ENCODE peak calls at places on chromosomes 12 and 14, in nine cellular contexts. J is fibroblast of the aortic adventitia, Z is brain microvascular endothelial cell, P is lower lobe of right lung, U is left ventricle myocardium inferior, X is GM10248, V is cardiac muscle cell, C is thyroid gland, B is LNCaP clone FGC. E is an unnamed sample.

GRCh38 chr14:85604021-85604420 is 74.1 kb downstream of the FLRT2 start:
- DNase-seq in V (no peak), X (no peak), U (no peak), B (no peak), J (no peak), Z (no peak), P (no peak), C (no peak), E (no peak)

GRCh38 chr12:99984271-99985128 is at the start of gene ANKS1B:
- DNase-seq in J (peak; percentile 21), C (peak; percentile 88), Z (no peak), V (peak; percentile 55), U (peak; percentile 34), B (peak; percentile 31), P (peak; percentile 72), X (peak; percentile 65), E (peak; percentile 51)

GRCh38 chr14:76352639-76353281 is 23.2 kb upstream of the ESRRB start:
- DNase-seq in J (peak; percentile 44), Z (peak; percentile 22), V (peak; percentile 60), B (no peak), U (peak; percentile 59), P (peak; percentile 63), X (peak; percentile 82), C (peak; percentile 42), E (peak; percentile 92)

GRCh38 chr14:74913986-74914573 is 9.0 kb downstream of the RPS6KL1 start:
- DNase-seq in V (peak; percentile 85), B (peak; percentile 8), U (peak; percentile 74), P (no peak), X (peak; percentile 64), Z (peak; percentile 62), C (peak; percentile 79), J (peak; percentile 87), E (peak; percentile 43)

GRCh38 chr12:57231276-57232021 is 1.9 kb downstream of the SHMT2 start:
- DNase-seq in J (no peak), Z (no peak), P (peak; percentile 32), C (no peak), V (no peak), B (no peak), U (peak; percentile 5), X (no peak), E (no peak)

GRCh38 chr14:45253754-45254300 is 825 bp upstream of the MIS18BP1 start:
- DNase-seq in J (no peak), X (no peak), P (peak; percentile 65), U (peak; percentile 32), V (no peak), Z (peak; percentile 18), C (peak; percentile 29), B (no peak), E (no peak)

GRCh38 chr12:91801048-91801447 is 344.6 kb downstream of the BTG1 start:
- DNase-seq in V (no peak), X (no peak), J (no peak), C (no peak), B (no peak), U (no peak), P (no peak), Z (no peak), E (no peak)

GRCh38 chr12:99281277-99281676 is 366.3 kb upstream of the GARIN6 start:
- DNase-seq in X (no peak), Z (no peak), C (no peak), P (no peak), V (no peak), J (no peak), B (no peak), U (no peak), E (no peak)

GRCh38 chr12:102527256-102527720 is 46.9 kb upstream of the IGF1 start:
- DNase-seq in U (no peak), V (peak; percentile 63), X (no peak), B (no peak), P (no peak), C (no peak), J (peak; percentile 50), Z (no peak), E (no peak)

GRCh38 chr14:51652168-51653095 is 722 bp downstream of the FRMD6 start:
- DNase-seq in Z (no peak), X (peak; percentile 53), P (peak; percentile 58), C (peak; percentile 60), V (no peak), B (no peak), U (peak; percentile 36), J (peak; percentile 33), E (no peak)

GRCh38 chr12:45388545-45388944 is 172.7 kb downstream of the ANO6 start:
- DNase-seq in U (no peak), J (peak; percentile 77), X (no peak), Z (peak; percentile 39), B (no peak), P (no peak), C (peak; percentile 9), V (peak; percentile 75), E (peak; percentile 8)

GRCh38 chr12:1083888-1084262 is 92.9 kb downstream of the ERC1 start:
- DNase-seq in C (no peak), B (peak; percentile 89), P (no peak), J (peak; percentile 92), U (no peak), X (no peak), V (peak; percentile 75), Z (peak; percentile 66), E (no peak)

GRCh38 chr12:95763809-95764253 is 26.7 kb downstream of the NTN4 start:
- DNase-seq in J (peak; percentile 83), C (no peak), U (no peak), V (peak; percentile 64), P (no peak), B (no peak), X (no peak), Z (peak; percentile 94), E (no peak)

GRCh38 chr14:90850487-90850886 is 34.3 kb upstream of the TTC7B start:
- DNase-seq in P (no peak), Z (no peak), U (no peak), B (no peak), V (peak; percentile 60), J (no peak), X (no peak), C (no peak), E (no peak)

GRCh38 chr12:62834971-62835547 is 99.9 kb downstream of the PPM1H start:
- DNase-seq in B (no peak), X (no peak), V (peak; percentile 25), J (peak; percentile 39), Z (peak; percentile 51), C (no peak), P (no peak), U (no peak), E (no peak)

GRCh38 chr14:68949236-68949965 is 29.7 kb downstream of the ACTN1 start:
- DNase-seq in X (no peak), J (peak; percentile 48), V (no peak), U (no peak), C (no peak), Z (no peak), P (no peak), B (no peak), E (no peak)

GRCh38 chr14:99597911-99598600 is 6.0 kb downstream of the CCDC85C start:
- DNase-seq in P (no peak), J (no peak), B (no peak), C (no peak), X (no peak), U (no peak), V (no peak), Z (no peak), E (no peak)

GRCh38 chr12:132740313-132740646 is 21.4 kb downstream of the ANKLE2 start:
- DNase-seq in Z (no peak), X (no peak), C (no peak), B (no peak), J (no peak), P (no peak), V (no peak), U (no peak), E (no peak)

GRCh38 chr12:109741970-109742372 is 28.3 kb downstream of the FAM222A start:
- DNase-seq in P (peak; percentile 15), C (no peak), J (no peak), V (no peak), B (no peak), Z (no peak), U (no peak), X (no peak), E (no peak)

GRCh38 chr14:74531467-74531866 is 37.9 kb downstream of the ISCA2 start:
- DNase-seq in J (peak; percentile 72), C (peak; percentile 45), Z (peak; percentile 15), B (no peak), U (peak; percentile 33), X (no peak), V (peak; percentile 74), P (no peak), E (no peak)

GRCh38 chr12:5073838-5074237 is 30.2 kb downstream of the KCNA5 start:
- DNase-seq in V (peak; percentile 30), P (no peak), J (peak; percentile 18), Z (no peak), X (no peak), U (no peak), C (no peak), B (no peak), E (no peak)

DNA sequence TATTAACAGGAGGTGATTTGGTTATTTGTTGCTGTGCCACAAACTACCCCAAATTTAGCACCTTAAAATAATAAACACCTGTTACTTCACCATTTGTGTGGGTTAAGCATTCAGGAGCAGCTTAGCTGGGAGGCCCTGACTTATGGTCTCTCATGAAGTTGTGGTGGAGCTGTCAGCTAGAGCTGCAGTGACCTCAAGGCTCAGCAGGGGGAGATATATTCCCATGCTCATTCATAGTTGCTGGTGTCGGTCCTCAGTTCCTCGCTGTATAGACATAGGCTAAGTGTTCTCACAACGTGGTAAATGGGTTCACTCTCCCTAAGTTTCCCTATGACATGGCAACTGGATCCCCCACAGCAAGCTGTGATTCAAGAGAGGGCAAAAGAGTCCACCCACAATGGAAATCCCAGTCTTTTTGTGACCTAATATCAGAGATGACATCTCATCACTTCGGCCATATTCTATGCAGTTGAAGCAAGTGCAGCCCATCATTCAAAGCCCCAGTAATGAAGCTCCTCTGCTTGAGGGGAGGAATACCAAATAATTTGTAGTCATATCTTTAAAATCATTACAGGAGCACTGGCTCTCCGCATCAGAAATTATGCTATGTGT is 41.1 kb downstream of the PRB3 start:
- DNase-seq in V (peak; percentile 29), Z (peak; percentile 70), X (peak; percentile 24), U (no peak), P (no peak), B (peak; percentile 32), C (peak; percentile 17), J (peak; percentile 59), E (peak; percentile 53)
- TF ChIP-seq CTCF in V (peak; percentile 49), Z (peak; percentile 90), X (peak; percentile 72), U (peak; percentile 48), P (peak; percentile 46), B (peak; percentile 93), C (peak; percentile 33), J (peak; percentile 77), E (peak; percentile 92)

GRCh38 chr12:52380271-52380694 is 5.2 kb downstream of the KRT84 start:
- DNase-seq in Z (peak; percentile 25), P (peak; percentile 46), J (peak; percentile 9), U (no peak), X (no peak), B (no peak), V (peak; percentile 52), C (peak; percentile 62), E (peak; percentile 27)
- TF ChIP-seq CTCF in Z (peak; percentile 81), P (peak; percentile 51), J (peak; percentile 55), U (peak; percentile 64), X (peak; percentile 21), B (peak; percentile 71), V (peak; percentile 75), C (peak; percentile 54), E (peak; percentile 51)

GRCh38 chr12:42587564-42588307 is 1.8 kb downstream of the PRICKLE1 start:
- DNase-seq in X (no peak), B (no peak), C (no peak), U (no peak), P (no peak), J (peak; percentile 47), V (peak; percentile 36), Z (no peak), E (no peak)
- TF ChIP-seq CTCF in X (no peak), B (no peak), C (no peak), U (no peak), P (no peak), J (no peak), V (no peak), Z (no peak), E (no peak)

GRCh38 chr12:119307747-119308146 is 26.8 kb upstream of the CCDC60 start:
- DNase-seq in P (no peak), J (no peak), Z (no peak), V (no peak), B (no peak), C (no peak), U (no peak), X (no peak), E (no peak)
- TF ChIP-seq CTCF in P (no peak), J (no peak), Z (no peak), V (no peak), B (no peak), C (no peak), U (no peak), X (no peak), E (no peak)